ENCODE peak calls at places on chromosomes 7 and 10, in seven cellular contexts. G is HCT116; A is IMR-90; V is activated CD4-positive, alpha-beta T cell treated with anti-CD3 and anti-CD28 coated beads, Interleukin-2, amount 10 ng/mL, durations not matched to agents 7 days and 5 days; Z is choroid plexus epithelial cell; M is SHP77; X is Kasumi-1. H is an unnamed sample.

GRCh38 chr10:37495415-37495814 is 362.0 kb downstream of the ZNF248 start:
- DNase-seq in X (peak), Z (no peak), A (no peak), M (no peak), G (no peak), V (no peak), H (peak)

GRCh38 chr7:867406-868188 is 8.8 kb upstream of the GET4 start:
- DNase-seq in V (no peak), M (no peak), G (no peak), X (no peak), A (peak), Z (peak), H (no peak)

GRCh38 chr10:122257041-122257440 is 14.1 kb upstream of the BTBD16 start:
- DNase-seq in A (no peak), X (no peak), G (no peak), M (no peak), Z (no peak), V (no peak), H (no peak)

GRCh38 chr10:123666318-123667291 is at the start of gene GPR26:
- DNase-seq in G (no peak), Z (no peak), X (no peak), A (no peak), V (no peak), M (no peak), H (no peak)

GRCh38 chr7:101167645-101168411 is 2.5 kb upstream of the VGF start:
- DNase-seq in V (no peak), X (no peak), G (no peak), M (no peak), A (no peak), Z (no peak), H (no peak)

GRCh38 chr7:36207451-36208291 is 54.6 kb downstream of the EEPD1 start:
- DNase-seq in X (peak), V (no peak), M (no peak), G (no peak), Z (peak), A (peak), H (peak)

GRCh38 chr7:105621617-105622016 is 40.3 kb upstream of the EFCAB10 start:
- DNase-seq in G (no peak), A (peak), M (no peak), Z (no peak), V (no peak), X (no peak), H (no peak)

GRCh38 chr7:9557853-9558252 is 1124.4 kb downstream of the NXPH1 start:
- DNase-seq in A (no peak), X (no peak), Z (no peak), M (no peak), V (no peak), G (no peak), H (no peak)

GRCh38 chr7:99290980-99291607 is 18.5 kb downstream of the MYH16 start:
- DNase-seq in Z (no peak), M (no peak), G (no peak), A (peak), X (no peak), V (no peak), H (no peak)

GRCh38 chr7:1561036-1561940 is 5.3 kb upstream of the TMEM184A start:
- DNase-seq in M (no peak), X (no peak), G (no peak), Z (no peak), A (no peak), V (no peak), H (no peak)

GRCh38 chr10:79050896-79051555 is 17.7 kb upstream of the ZMIZ1 start:
- DNase-seq in M (no peak), Z (no peak), G (no peak), V (no peak), A (no peak), X (no peak), H (no peak)

GRCh38 chr7:101728888-101729883 is 88.2 kb upstream of the CUX1 start:
- DNase-seq in G (peak), Z (peak), V (no peak), X (peak), A (peak), M (no peak), H (peak)

GRCh38 chr7:101140746-101141382 is 13.4 kb upstream of the AP1S1 start:
- DNase-seq in A (no peak), M (no peak), G (no peak), Z (no peak), X (no peak), V (no peak), H (no peak)

GRCh38 chr7:5452937-5453540 is 29.4 kb upstream of the TNRC18 start:
- DNase-seq in X (no peak), V (no peak), A (peak), G (no peak), Z (peak), M (no peak), H (peak)

GRCh38 chr7:91353923-91354322 is 89.7 kb downstream of the FZD1 start:
- DNase-seq in Z (no peak), G (no peak), A (no peak), X (no peak), M (no peak), V (no peak), H (no peak)

GRCh38 chr7:158015403-158016116 is 572.1 kb downstream of the PTPRN2 start:
- DNase-seq in A (no peak), Z (no peak), G (no peak), V (no peak), X (no peak), M (no peak), H (no peak)

GRCh38 chr7:44215531-44215930 is 14.8 kb downstream of the YKT6 start:
- DNase-seq in V (no peak), M (no peak), Z (no peak), X (no peak), A (no peak), G (no peak), H (no peak)

GRCh38 chr7:124349443-124349842 is 316.6 kb upstream of the TMEM229A start:
- DNase-seq in V (no peak), A (no peak), G (no peak), M (no peak), Z (no peak), X (no peak), H (no peak)

GRCh38 chr7:154777023-154777422 is 225.9 kb downstream of the PAXIP1 start:
- DNase-seq in G (peak), A (no peak), Z (no peak), V (no peak), X (no peak), M (no peak), H (no peak)

GRCh38 chr10:122113161-122113944 is 124.4 kb downstream of the TACC2 start:
- DNase-seq in V (no peak), X (no peak), A (peak), Z (peak), G (peak), M (peak), H (peak)

GRCh38 chr10:132155723-132156381 is 30.9 kb upstream of the DPYSL4 start:
- DNase-seq in A (no peak), M (no peak), V (no peak), Z (no peak), X (no peak), G (no peak), H (no peak)

GRCh38 chr10:97498841-97499560 is at the start of gene UBTD1:
- DNase-seq in X (peak), V (peak), G (no peak), Z (peak), M (peak), A (peak), H (peak)

GRCh38 chr10:73232887-73233286 is 14.2 kb downstream of the DNAJC9 start:
- DNase-seq in A (no peak), M (no peak), Z (peak), G (no peak), X (peak), V (no peak), H (peak)

GRCh38 chr10:103273026-103273425 is 3.9 kb upstream of the INA start:
- DNase-seq in X (no peak), A (peak), G (peak), M (no peak), V (no peak), Z (peak), H (no peak)

GRCh38 chr10:131960631-131961046 is 21.1 kb downstream of the BNIP3 start:
- DNase-seq in G (no peak), X (no peak), Z (no peak), M (no peak), V (no peak), A (no peak), H (no peak)

GRCh38 chr10:639751-640672 is 49.5 kb downstream of the DIP2C start:
- DNase-seq in M (no peak), V (no peak), G (no peak), X (no peak), Z (no peak), A (no peak), H (no peak)

GRCh38 chr10:109978481-109978880 is 29.3 kb upstream of the ADD3 start:
- DNase-seq in A (peak), G (peak), Z (peak), X (peak), M (no peak), V (peak), H (peak)

GRCh38 chr10:90785782-90786181 is 72.1 kb downstream of the HTR7 start:
- DNase-seq in A (no peak), V (no peak), X (no peak), G (no peak), Z (no peak), M (no peak), H (no peak)

GRCh38 chr10:3887885-3888476 is 103.0 kb upstream of the KLF6 start:
- DNase-seq in Z (peak), A (peak), X (peak), M (no peak), V (peak), G (no peak), H (peak)

GRCh38 chr7:77697535-77697831 is 1.2 kb downstream of the RSBN1L start:
- DNase-seq in V (no peak), X (no peak), Z (no peak), G (no peak), A (no peak), M (no peak), H (no peak)

GRCh38 chr10:121411006-121411405 is 187.2 kb downstream of the FGFR2 start:
- DNase-seq in V (no peak), G (no peak), M (no peak), X (no peak), Z (no peak), A (no peak), H (no peak)